ENCODE peak calls at places on chromosome X, in ten cellular contexts. Q is HCT116, S is GM12891, M is IMR-90, H is uterus, R is upper lobe of left lung, O is stomach, Z is heart left ventricle, J is lower leg skin, I is transverse colon. N is an unnamed sample.

GRCh38 chrX:153769865-153770605 is 6.0 kb downstream of the PLXNB3 start:
- DNase-seq in I (peak; percentile 5), J (no peak), O (no peak), H (no peak), M (no peak), S (peak; percentile 6), Q (no peak), Z (no peak), R (no peak), N (no peak)

GRCh38 chrX:32530802-32531403 is 680.4 kb downstream of the DMD start:
- DNase-seq in H (peak; percentile 19), J (no peak), S (no peak), M (peak; percentile 52), O (no peak), Z (no peak), R (no peak), Q (no peak), I (peak; percentile 9), N (no peak)

GRCh38 chrX:46531442-46531841 is 13.8 kb downstream of the ZNF674 start:
- DNase-seq in Z (no peak), Q (no peak), S (no peak), M (no peak), I (no peak), J (no peak), O (no peak), R (no peak), H (no peak), N (no peak)

GRCh38 chrX:97367149-97367548 is 483.4 kb downstream of the RPA4 start:
- DNase-seq in I (no peak), Z (no peak), Q (no peak), O (no peak), R (no peak), J (no peak), H (no peak), M (peak; percentile 67), S (no peak), N (no peak)

GRCh38 chrX:70128071-70128470 is 5.2 kb upstream of the IGBP1 start:
- DNase-seq in M (no peak), Z (no peak), J (no peak), Q (no peak), O (no peak), H (no peak), R (no peak), S (no peak), I (no peak), N (no peak)

GRCh38 chrX:46715521-46715920 is 43.4 kb downstream of the SLC9A7 start:
- DNase-seq in Q (no peak), R (no peak), M (no peak), J (no peak), Z (no peak), I (no peak), H (no peak), O (no peak), S (no peak), N (no peak)

GRCh38 chrX:135543924-135544323 is 23.5 kb downstream of the INTS6L start:
- DNase-seq in M (no peak), J (no peak), Z (no peak), S (no peak), Q (no peak), R (no peak), H (no peak), O (no peak), I (peak; percentile 30), N (no peak)

GRCh38 chrX:74535211-74535621 is 79.2 kb downstream of the RLIM start:
- DNase-seq in I (peak; percentile 12), Z (peak; percentile 23), J (no peak), O (no peak), Q (peak; percentile 21), M (peak; percentile 71), S (no peak), H (peak; percentile 23), R (peak; percentile 24), N (no peak)

GRCh38 chrX:136659174-136659573 is 11.2 kb downstream of the CD40LG start:
- DNase-seq in R (no peak), Z (no peak), J (no peak), S (no peak), M (no peak), I (no peak), Q (no peak), H (no peak), O (no peak), N (no peak)

GRCh38 chrX:150887906-150888465 is 10.5 kb downstream of the CD99L2 start:
- DNase-seq in O (no peak), R (no peak), M (peak; percentile 45), H (no peak), I (no peak), Z (no peak), J (no peak), S (no peak), Q (no peak), N (no peak)

GRCh38 chrX:34294665-34295064 is 162.6 kb upstream of the FAM47A start:
- DNase-seq in O (no peak), Q (no peak), M (no peak), Z (no peak), R (no peak), H (no peak), I (no peak), S (no peak), J (no peak), N (no peak)

GRCh38 chrX:101906136-101906796 is 25.6 kb downstream of the ZMAT1 start:
- DNase-seq in M (no peak), O (no peak), Z (no peak), H (no peak), R (no peak), J (no peak), S (no peak), I (no peak), Q (no peak), N (no peak)

GRCh38 chrX:43969504-43970501 is 3.4 kb downstream of the NDP start:
- DNase-seq in Q (no peak), J (no peak), O (no peak), R (no peak), M (peak; percentile 56), Z (no peak), S (no peak), I (no peak), H (peak; percentile 39), N (peak; percentile 4)

DNA sequence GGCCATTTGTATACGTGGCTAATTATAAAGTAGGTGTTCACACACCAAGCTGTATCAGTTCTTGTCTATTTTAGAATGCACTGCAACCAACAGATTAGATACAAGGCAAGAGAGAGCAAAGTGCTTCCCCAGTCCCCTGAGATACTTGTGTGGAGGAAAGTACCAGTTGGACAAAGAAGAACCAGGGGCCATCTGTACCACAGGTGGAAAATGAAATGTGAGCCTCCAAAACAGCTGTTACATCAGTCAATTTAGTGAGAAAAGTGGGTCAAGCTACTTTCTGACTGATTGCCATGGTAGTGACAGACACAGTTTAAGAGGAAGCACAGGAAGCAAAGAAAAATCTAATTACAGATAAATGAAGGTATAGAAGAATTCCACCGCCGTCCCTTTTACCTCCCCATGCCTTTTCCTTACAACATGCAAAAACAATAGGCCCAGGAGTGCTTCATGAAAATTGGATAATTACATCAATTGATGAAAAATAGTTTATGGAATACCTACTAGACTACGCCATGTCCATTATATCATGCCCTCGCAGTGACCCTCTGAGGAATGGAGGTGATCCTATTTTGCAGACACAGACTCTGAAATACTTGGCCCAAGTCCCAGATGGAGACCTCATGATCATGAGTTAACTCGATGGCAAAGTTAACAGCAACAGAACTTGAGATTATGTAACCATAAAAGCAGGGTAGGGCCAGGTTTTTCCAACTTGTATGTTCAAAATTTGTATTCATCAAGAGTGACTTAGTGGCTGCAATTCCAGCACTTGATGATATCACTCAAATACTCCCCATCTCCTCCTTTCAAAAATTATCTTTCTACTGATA is 15.8 kb downstream of the SMPX start:
- DNase-seq in Z (no peak), Q (no peak), H (no peak), I (no peak), J (peak; percentile 14), R (no peak), M (no peak), O (no peak), S (no peak), N (no peak)
- TF ChIP-seq POLR2A in Z (no peak), Q (no peak), H (no peak), I (no peak), J (no peak), R (no peak), M (no peak), O (no peak), S (no peak), N (no peak)

GRCh38 chrX:129797251-129797906 is 17.6 kb downstream of the SASH3 start:
- DNase-seq in O (no peak), M (no peak), H (no peak), I (no peak), S (no peak), R (no peak), Z (no peak), J (no peak), Q (no peak), N (no peak)
- TF ChIP-seq POLR2A in O (no peak), M (no peak), H (no peak), I (no peak), S (no peak), R (no peak), Z (no peak), J (no peak), Q (no peak), N (no peak)

DNA sequence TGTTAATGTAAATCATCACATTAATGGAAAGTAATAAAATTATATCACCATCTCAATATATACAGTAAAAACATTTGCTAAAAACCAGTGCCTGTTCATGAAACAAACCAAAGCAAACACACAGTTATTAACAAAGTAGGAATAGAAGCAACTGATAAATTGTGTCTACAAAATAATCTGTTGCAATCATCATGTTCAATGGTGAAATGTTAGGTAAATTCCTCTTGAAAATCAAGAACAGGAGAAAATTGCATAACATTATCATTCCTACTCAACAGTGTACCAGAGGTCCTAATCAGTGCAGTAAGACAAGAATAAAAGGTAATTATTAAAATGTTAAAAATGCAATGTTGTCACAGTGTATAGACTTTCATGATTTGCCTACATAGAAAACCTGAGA is 252.3 kb downstream of the TEX13A start:
- DNase-seq in H (no peak), I (no peak), O (no peak), Q (no peak), S (no peak), M (no peak), Z (no peak), R (no peak), J (no peak), N (no peak)
- TF ChIP-seq POLR2A in H (no peak), I (no peak), O (no peak), Q (no peak), S (no peak), M (no peak), Z (no peak), R (no peak), J (no peak), N (no peak)

GRCh38 chrX:10989386-10989785 is 121.7 kb upstream of the HCCS start:
- DNase-seq in M (no peak), Q (no peak), H (no peak), O (no peak), R (no peak), Z (no peak), I (no peak), S (no peak), J (no peak), N (no peak)
- TF ChIP-seq POLR2A in M (no peak), Q (no peak), H (no peak), O (no peak), R (no peak), Z (no peak), I (no peak), S (no peak), J (no peak), N (no peak)